ENCODE peak calls at places on chromosome 16, in four cellular contexts. One of them, this sample, is unnamed.

GRCh38 chr16:70644763-70645597 is 1.4 kb upstream of the IL34 start:
- DNase-seq in spleen: no peak
- DNase-seq in GM23248: no peak
- DNase-seq in fibroblast of pulmonary artery: no peak
- DNase-seq in this sample: no peak

GRCh38 chr16:23754594-23755483 is at the start of gene CHP2:
- DNase-seq in spleen: no peak
- DNase-seq in GM23248: no peak
- DNase-seq in fibroblast of pulmonary artery: no peak
- DNase-seq in this sample: no peak

GRCh38 chr16:72939247-72939646 is 108.7 kb downstream of the ZFHX3 start:
- DNase-seq in spleen: peak; percentile 18
- DNase-seq in fibroblast of pulmonary artery: peak; percentile 77
- DNase-seq in GM23248: peak; percentile 80
- DNase-seq in this sample: peak; percentile 72

GRCh38 chr16:75377971-75378386 is 55.3 kb downstream of the CFDP1 start:
- DNase-seq in GM23248: peak; percentile 98
- DNase-seq in fibroblast of pulmonary artery: peak; percentile 98
- DNase-seq in spleen: no peak
- DNase-seq in this sample: peak; percentile 98

GRCh38 chr16:54931041-54931756 is 534 bp downstream of the IRX5 start:
- DNase-seq in spleen: no peak
- DNase-seq in GM23248: peak; percentile 84
- DNase-seq in fibroblast of pulmonary artery: no peak
- DNase-seq in this sample: peak; percentile 39

GRCh38 chr16:75364286-75364791 is 69.0 kb downstream of the CFDP1 start:
- DNase-seq in GM23248: no peak
- DNase-seq in spleen: no peak
- DNase-seq in fibroblast of pulmonary artery: no peak
- DNase-seq in this sample: no peak

GRCh38 chr16:1225051-1225451 is at the start of gene TPSG1:
- DNase-seq in spleen: no peak
- DNase-seq in fibroblast of pulmonary artery: no peak
- DNase-seq in GM23248: no peak
- DNase-seq in this sample: no peak

GRCh38 chr16:84751947-84752346 is 52.1 kb downstream of the USP10 start:
- DNase-seq in spleen: no peak
- DNase-seq in fibroblast of pulmonary artery: peak; percentile 65
- DNase-seq in GM23248: peak; percentile 42
- DNase-seq in this sample: peak; percentile 61

GRCh38 chr16:50315346-50315997 is 49.1 kb downstream of the ADCY7 start:
- DNase-seq in fibroblast of pulmonary artery: no peak
- DNase-seq in spleen: peak; percentile 51
- DNase-seq in GM23248: no peak
- DNase-seq in this sample: no peak

GRCh38 chr16:23974223-23974622 is 138.4 kb downstream of the PRKCB start:
- DNase-seq in GM23248: no peak
- DNase-seq in spleen: no peak
- DNase-seq in fibroblast of pulmonary artery: no peak
- DNase-seq in this sample: no peak

GRCh38 chr16:1488054-1488601 is 616 bp downstream of the PTX4 start:
- DNase-seq in fibroblast of pulmonary artery: no peak
- DNase-seq in spleen: peak; percentile 61
- DNase-seq in GM23248: no peak
- DNase-seq in this sample: no peak

GRCh38 chr16:53925011-53925410 is 221.1 kb downstream of the FTO start:
- DNase-seq in spleen: no peak
- DNase-seq in fibroblast of pulmonary artery: no peak
- DNase-seq in GM23248: no peak
- DNase-seq in this sample: no peak

GRCh38 chr16:7421578-7421977 is 88.9 kb downstream of the RBFOX1 start:
- DNase-seq in spleen: no peak
- DNase-seq in fibroblast of pulmonary artery: no peak
- DNase-seq in GM23248: no peak
- DNase-seq in this sample: no peak

GRCh38 chr16:24508614-24509013 is 30.8 kb upstream of the RBBP6 start:
- DNase-seq in GM23248: peak; percentile 88
- DNase-seq in fibroblast of pulmonary artery: peak; percentile 79
- DNase-seq in spleen: no peak
- DNase-seq in this sample: peak; percentile 78

GRCh38 chr16:51134269-51134812 is 16.7 kb downstream of the SALL1 start:
- DNase-seq in GM23248: peak; percentile 34
- DNase-seq in fibroblast of pulmonary artery: no peak
- DNase-seq in spleen: no peak
- DNase-seq in this sample: no peak

GRCh38 chr16:27972500-27972899 is 91.0 kb downstream of the GSG1L start:
- DNase-seq in fibroblast of pulmonary artery: peak; percentile 36
- DNase-seq in spleen: peak; percentile 32
- DNase-seq in GM23248: peak; percentile 33
- DNase-seq in this sample: peak; percentile 25

GRCh38 chr16:75188832-75189477 is 18.0 kb downstream of the CTRB2 start:
- DNase-seq in spleen: no peak
- DNase-seq in fibroblast of pulmonary artery: no peak
- DNase-seq in GM23248: no peak
- DNase-seq in this sample: no peak

GRCh38 chr16:21990381-21990944 is 10.5 kb downstream of the PDZD9 start:
- DNase-seq in GM23248: no peak
- DNase-seq in spleen: no peak
- DNase-seq in fibroblast of pulmonary artery: no peak
- DNase-seq in this sample: no peak

GRCh38 chr16:17419266-17419665 is 51.5 kb downstream of the XYLT1 start:
- DNase-seq in fibroblast of pulmonary artery: no peak
- DNase-seq in GM23248: no peak
- DNase-seq in spleen: no peak
- DNase-seq in this sample: no peak

GRCh38 chr16:17414916-17415315 is 55.8 kb downstream of the XYLT1 start:
- DNase-seq in fibroblast of pulmonary artery: no peak
- DNase-seq in spleen: no peak
- DNase-seq in GM23248: no peak
- DNase-seq in this sample: no peak

GRCh38 chr16:17417740-17418139 is 53.0 kb downstream of the XYLT1 start:
- DNase-seq in fibroblast of pulmonary artery: no peak
- DNase-seq in spleen: no peak
- DNase-seq in GM23248: no peak
- DNase-seq in this sample: peak; percentile 28

GRCh38 chr16:17414421-17414820 is 56.3 kb downstream of the XYLT1 start:
- DNase-seq in GM23248: no peak
- DNase-seq in spleen: no peak
- DNase-seq in fibroblast of pulmonary artery: no peak
- DNase-seq in this sample: no peak

DNA sequence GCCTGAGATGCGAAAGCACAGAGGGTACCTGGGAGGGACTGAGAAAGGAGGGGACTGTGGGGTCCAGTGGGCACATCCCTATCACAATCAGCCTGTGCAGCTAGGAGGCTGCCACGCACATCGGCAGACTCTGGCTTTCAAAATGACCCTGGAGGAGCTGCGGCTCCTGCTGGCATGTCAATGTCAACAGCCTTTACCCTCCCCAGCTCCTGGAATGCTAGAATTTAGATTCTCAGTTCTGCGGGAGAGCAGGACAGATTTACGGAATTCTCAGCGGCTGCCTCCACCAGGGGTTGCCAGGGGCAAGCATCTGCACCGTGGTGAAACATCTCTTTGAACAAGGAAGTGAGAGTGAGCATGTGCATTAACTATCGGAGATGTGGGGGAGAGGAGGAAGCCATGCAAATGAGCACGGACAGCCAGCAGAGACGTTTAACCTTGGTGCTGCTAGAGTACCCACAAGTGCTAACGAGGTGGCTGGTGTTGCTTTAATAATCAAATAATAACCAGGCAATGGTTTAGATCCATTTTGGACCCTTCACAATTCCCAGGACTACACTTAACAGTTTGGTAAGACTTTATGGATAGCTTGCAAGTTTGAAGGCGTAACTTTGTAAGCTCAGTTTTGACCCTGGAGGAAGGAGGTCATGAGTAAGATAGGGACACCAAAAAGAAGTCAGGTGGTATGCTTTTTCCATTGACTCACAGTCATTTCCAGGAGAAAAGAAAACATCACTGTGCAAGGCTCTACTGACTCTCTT is 54.1 kb downstream of the XYLT1 start:
- DNase-seq in fibroblast of pulmonary artery: peak; percentile 9
- DNase-seq in spleen: peak; percentile 86
- DNase-seq in GM23248: peak; percentile 67
- DNase-seq in this sample: peak; percentile 67
- H3K4me3 ChIP-seq in fibroblast of pulmonary artery: no peak overlapping the region
- H3K4me3 ChIP-seq in spleen: peak overlapping the region; percentile 10
- H3K4me3 ChIP-seq in GM23248: peak overlapping the region; percentile 15
- H3K4me3 ChIP-seq in this sample: no peak overlapping the region

GRCh38 chr16:65200857-65201256 is 79.0 kb upstream of the CDH11 start:
- DNase-seq in spleen: no peak
- DNase-seq in fibroblast of pulmonary artery: peak; percentile 62
- DNase-seq in GM23248: peak; percentile 33
- DNase-seq in this sample: peak; percentile 81

GRCh38 chr16:65201446-65202010 is 79.7 kb upstream of the CDH11 start:
- DNase-seq in spleen: no peak
- DNase-seq in fibroblast of pulmonary artery: no peak
- DNase-seq in GM23248: no peak
- DNase-seq in this sample: no peak

GRCh38 chr16:65196696-65197095 is 74.8 kb upstream of the CDH11 start:
- DNase-seq in spleen: no peak
- DNase-seq in fibroblast of pulmonary artery: peak; percentile 6
- DNase-seq in GM23248: no peak
- DNase-seq in this sample: no peak

GRCh38 chr16:65202461-65202860 is 80.6 kb upstream of the CDH11 start:
- DNase-seq in spleen: no peak
- DNase-seq in GM23248: peak; percentile 55
- DNase-seq in fibroblast of pulmonary artery: peak; percentile 4
- DNase-seq in this sample: peak; percentile 76

DNA sequence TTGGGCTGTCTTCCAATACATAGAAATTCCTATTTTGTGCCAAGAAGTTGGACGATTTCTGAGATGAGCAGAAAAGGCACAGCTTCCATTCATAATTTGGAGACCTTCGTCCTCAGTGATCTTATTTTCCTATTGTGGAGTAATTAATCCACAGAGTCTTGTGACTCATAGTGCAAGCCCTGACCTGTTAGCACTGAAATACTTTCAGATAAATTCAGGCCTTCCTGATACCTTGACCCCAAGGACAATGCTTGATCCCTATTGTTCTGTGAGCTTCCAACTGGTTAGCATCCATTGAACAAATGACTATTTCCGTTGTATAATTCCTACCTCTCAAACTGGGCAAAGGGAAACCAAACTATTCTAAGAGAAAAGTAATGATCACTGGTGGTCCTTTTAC is 78.5 kb upstream of the CDH11 start:
- DNase-seq in spleen: no peak
- DNase-seq in fibroblast of pulmonary artery: no peak
- DNase-seq in GM23248: no peak
- DNase-seq in this sample: no peak
- H3K4me3 ChIP-seq in spleen: no peak overlapping the region
- H3K4me3 ChIP-seq in fibroblast of pulmonary artery: no peak overlapping the region
- H3K4me3 ChIP-seq in GM23248: no peak overlapping the region
- H3K4me3 ChIP-seq in this sample: no peak overlapping the region

DNA sequence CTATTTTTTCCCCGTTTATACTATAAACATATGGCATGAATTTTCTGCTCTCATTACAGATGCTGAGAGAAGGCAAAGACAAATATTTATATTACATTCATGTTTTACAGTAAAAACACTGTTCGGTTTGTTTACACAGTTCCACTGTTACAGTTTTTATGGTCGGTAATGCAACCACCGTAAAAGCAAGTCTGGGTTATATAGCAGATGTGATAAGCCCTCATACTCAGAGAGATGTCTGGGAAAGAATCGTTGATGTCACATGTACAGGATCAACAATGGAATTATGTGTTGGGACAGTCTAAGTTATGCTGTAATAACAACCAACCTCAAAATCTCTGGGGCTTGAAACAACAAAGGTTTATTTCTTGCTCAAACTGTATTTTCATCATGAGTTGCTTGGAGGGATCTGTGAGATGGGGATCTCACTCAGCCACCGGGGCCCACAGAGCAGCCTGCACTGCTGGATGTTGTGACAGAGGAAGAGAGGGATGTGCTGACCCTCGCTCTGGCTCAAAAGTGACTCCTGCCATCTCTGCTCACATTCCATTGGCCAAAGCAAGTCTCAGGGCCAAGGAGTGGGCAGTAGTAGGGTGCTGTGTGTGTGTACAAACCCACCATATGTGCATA is 85.2 kb downstream of the WWOX start:
- DNase-seq in spleen: no peak
- DNase-seq in fibroblast of pulmonary artery: no peak
- DNase-seq in GM23248: peak; percentile 35
- DNase-seq in this sample: peak; percentile 30
- H3K4me3 ChIP-seq in spleen: no peak overlapping the region
- H3K4me3 ChIP-seq in fibroblast of pulmonary artery: no peak overlapping the region
- H3K4me3 ChIP-seq in GM23248: no peak overlapping the region
- H3K4me3 ChIP-seq in this sample: no peak overlapping the region

GRCh38 chr16:89761304-89761922 is 40.1 kb downstream of the ZNF276 start:
- DNase-seq in fibroblast of pulmonary artery: no peak
- DNase-seq in GM23248: no peak
- DNase-seq in spleen: no peak
- DNase-seq in this sample: no peak
- H3K4me3 ChIP-seq in fibroblast of pulmonary artery: no peak overlapping the region
- H3K4me3 ChIP-seq in GM23248: no peak overlapping the region
- H3K4me3 ChIP-seq in spleen: peak overlapping the region; percentile 32
- H3K4me3 ChIP-seq in this sample: no peak overlapping the region

DNA sequence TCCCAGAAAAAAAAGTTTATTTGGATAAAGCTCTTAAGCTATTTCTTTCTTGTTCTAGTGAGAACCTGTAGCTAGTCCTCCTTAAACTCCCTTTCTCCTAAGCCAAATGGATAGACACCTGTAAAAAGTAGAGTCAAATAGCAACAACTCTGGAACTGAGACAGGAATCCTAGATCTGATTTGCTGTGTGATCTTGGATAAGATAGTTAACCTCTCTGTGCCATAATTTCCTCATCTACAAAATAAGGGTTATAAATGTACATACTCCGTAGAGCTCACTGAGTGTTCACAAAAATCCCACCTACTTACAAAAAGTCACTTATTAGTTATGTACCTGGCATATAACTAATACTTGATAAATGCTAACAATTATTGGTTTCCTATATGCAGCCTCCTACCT is 270.3 kb downstream of the ABCC12 start:
- DNase-seq in GM23248: no peak
- DNase-seq in spleen: no peak
- DNase-seq in fibroblast of pulmonary artery: no peak
- DNase-seq in this sample: no peak
- H3K4me3 ChIP-seq in GM23248: no peak overlapping the region
- H3K4me3 ChIP-seq in spleen: no peak overlapping the region
- H3K4me3 ChIP-seq in fibroblast of pulmonary artery: no peak overlapping the region
- H3K4me3 ChIP-seq in this sample: no peak overlapping the region

GRCh38 chr16:88649195-88649923 is 1.5 kb downstream of the CYBA start:
- DNase-seq in fibroblast of pulmonary artery: no peak
- DNase-seq in spleen: peak; percentile 79
- DNase-seq in GM23248: no peak
- DNase-seq in this sample: no peak
- H3K4me3 ChIP-seq in fibroblast of pulmonary artery: peak overlapping the region; percentile 67
- H3K4me3 ChIP-seq in spleen: peak overlapping the region; percentile 90
- H3K4me3 ChIP-seq in GM23248: peak overlapping the region; percentile 83
- H3K4me3 ChIP-seq in this sample: no peak overlapping the region

GRCh38 chr16:13064821-13065220 is 163.4 kb downstream of the SHISA9 start:
- DNase-seq in GM23248: no peak
- DNase-seq in spleen: no peak
- DNase-seq in fibroblast of pulmonary artery: no peak
- DNase-seq in this sample: no peak

GRCh38 chr16:13068912-13069583 is 167.7 kb downstream of the SHISA9 start:
- DNase-seq in GM23248: no peak
- DNase-seq in fibroblast of pulmonary artery: no peak
- DNase-seq in spleen: no peak
- DNase-seq in this sample: no peak

GRCh38 chr16:13067648-13068047 is 166.2 kb downstream of the SHISA9 start:
- DNase-seq in GM23248: no peak
- DNase-seq in fibroblast of pulmonary artery: no peak
- DNase-seq in spleen: no peak
- DNase-seq in this sample: no peak

GRCh38 chr16:13070268-13070667 is 168.9 kb downstream of the SHISA9 start:
- DNase-seq in fibroblast of pulmonary artery: no peak
- DNase-seq in spleen: no peak
- DNase-seq in GM23248: no peak
- DNase-seq in this sample: no peak
- H3K4me3 ChIP-seq in fibroblast of pulmonary artery: no peak overlapping the region
- H3K4me3 ChIP-seq in spleen: no peak overlapping the region
- H3K4me3 ChIP-seq in GM23248: no peak overlapping the region
- H3K4me3 ChIP-seq in this sample: no peak overlapping the region

This sample was measured in fibroblast of mammary gland.